ENCODE peak calls at places on chromosomes 16 and 17, in seven cellular contexts. U is gastrocnemius medialis, I is tibial artery, H is body of pancreas, V is A549, F is keratinocyte, M is right lobe of liver. D is an unnamed sample.

GRCh38 chr17:66777689-66778225 is 57.2 kb upstream of the CACNG5 start:
- DNase-seq in H (no peak), I (no peak), M (no peak), U (no peak), F (no peak), V (no peak), D (no peak)

GRCh38 chr17:43849116-43849515 is 2.1 kb downstream of the CD300LG start:
- DNase-seq in I (no peak), F (no peak), H (no peak), U (no peak), V (no peak), M (no peak), D (no peak)

GRCh38 chr16:27588052-27588451 is 38.1 kb downstream of the KATNIP start:
- DNase-seq in U (no peak), V (no peak), F (no peak), H (no peak), M (no peak), I (no peak), D (no peak)

GRCh38 chr16:48014349-48015135 is 141.3 kb downstream of the ABCC12 start:
- DNase-seq in F (peak), U (no peak), M (no peak), H (no peak), I (no peak), V (peak), D (no peak)

GRCh38 chr16:68069511-68070248 is 15.5 kb upstream of the NFATC3 start:
- DNase-seq in F (no peak), M (peak), V (no peak), I (no peak), H (peak), U (peak), D (peak)

GRCh38 chr17:45316271-45317112 is at the start of gene MAP3K14:
- DNase-seq in F (no peak), M (peak), V (no peak), H (peak), I (peak), U (peak), D (peak)

GRCh38 chr17:11535231-11535630 is 63.0 kb upstream of the DNAH9 start:
- DNase-seq in U (no peak), I (no peak), F (no peak), M (no peak), H (no peak), V (no peak), D (no peak)

GRCh38 chr17:49707246-49707607 is 537 bp downstream of the SLC35B1 start:
- DNase-seq in H (no peak), U (no peak), F (no peak), V (peak), I (no peak), M (no peak), D (peak)

GRCh38 chr16:88747588-88748301 is 37.3 kb downstream of the PIEZO1 start:
- DNase-seq in I (no peak), M (peak), U (no peak), F (no peak), H (no peak), V (peak), D (no peak)

GRCh38 chr17:52827526-52827925 is 669.0 kb upstream of the CA10 start:
- DNase-seq in M (peak), U (no peak), V (no peak), I (no peak), F (no peak), H (no peak), D (no peak)

GRCh38 chr16:29972992-29973383 is 680 bp upstream of the TAOK2 start:
- DNase-seq in U (no peak), F (no peak), H (no peak), M (no peak), I (no peak), V (no peak), D (no peak)

GRCh38 chr16:17977260-17977659 is 359.3 kb downstream of the NPIPA8 start:
- DNase-seq in I (no peak), V (no peak), F (no peak), H (no peak), M (no peak), U (no peak), D (no peak)

GRCh38 chr16:56912746-56913703 is 18.9 kb upstream of the HERPUD1 start:
- DNase-seq in H (no peak), F (no peak), I (no peak), V (no peak), U (no peak), M (no peak), D (no peak)

GRCh38 chr17:77115510-77115909 is 25.3 kb upstream of the SEC14L1 start:
- DNase-seq in U (no peak), M (no peak), I (no peak), F (no peak), H (no peak), V (no peak), D (no peak)
- H3K27ac ChIP-seq in U (peak), M (peak), I (peak), F (no peak), H (peak), V (no peak), D (no peak)

DNA sequence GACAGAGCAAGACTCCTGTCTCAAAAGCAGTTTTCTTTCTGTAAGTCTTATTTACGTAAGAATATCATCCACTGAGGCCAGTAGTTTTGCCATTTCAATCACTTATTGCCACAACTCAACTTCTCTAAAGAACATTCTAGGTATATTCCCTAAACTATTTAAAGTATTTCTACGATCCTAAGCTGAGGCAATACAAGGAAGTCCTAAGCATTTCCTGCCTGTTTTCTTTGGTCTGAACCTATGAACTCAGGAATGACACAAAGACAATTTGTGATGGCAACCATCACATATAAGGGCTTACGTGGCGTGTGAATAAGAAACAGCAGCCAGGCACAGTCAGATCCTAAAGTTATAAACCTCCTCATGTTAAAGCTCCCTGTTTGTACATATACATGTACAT is 14.2 kb downstream of the USP36 start:
- DNase-seq in H (no peak), V (no peak), U (no peak), M (no peak), F (no peak), I (no peak), D (no peak)
- H3K27ac ChIP-seq in H (no peak), V (no peak), U (no peak), M (no peak), F (no peak), I (no peak), D (no peak)

GRCh38 chr16:24976061-24976779 is 38.9 kb downstream of the ARHGAP17 start:
- DNase-seq in U (no peak), H (no peak), M (no peak), V (no peak), F (no peak), I (no peak), D (no peak)
- H3K27ac ChIP-seq in U (peak), H (no peak), M (no peak), V (peak), F (no peak), I (peak), D (no peak)

GRCh38 chr17:42674755-42675347 is 1.9 kb downstream of the PLEKHH3 start:
- DNase-seq in H (peak), I (no peak), U (no peak), V (no peak), M (no peak), F (no peak), D (no peak)
- H3K27ac ChIP-seq in H (peak), I (peak), U (peak), V (peak), M (peak), F (no peak), D (no peak)

DNA sequence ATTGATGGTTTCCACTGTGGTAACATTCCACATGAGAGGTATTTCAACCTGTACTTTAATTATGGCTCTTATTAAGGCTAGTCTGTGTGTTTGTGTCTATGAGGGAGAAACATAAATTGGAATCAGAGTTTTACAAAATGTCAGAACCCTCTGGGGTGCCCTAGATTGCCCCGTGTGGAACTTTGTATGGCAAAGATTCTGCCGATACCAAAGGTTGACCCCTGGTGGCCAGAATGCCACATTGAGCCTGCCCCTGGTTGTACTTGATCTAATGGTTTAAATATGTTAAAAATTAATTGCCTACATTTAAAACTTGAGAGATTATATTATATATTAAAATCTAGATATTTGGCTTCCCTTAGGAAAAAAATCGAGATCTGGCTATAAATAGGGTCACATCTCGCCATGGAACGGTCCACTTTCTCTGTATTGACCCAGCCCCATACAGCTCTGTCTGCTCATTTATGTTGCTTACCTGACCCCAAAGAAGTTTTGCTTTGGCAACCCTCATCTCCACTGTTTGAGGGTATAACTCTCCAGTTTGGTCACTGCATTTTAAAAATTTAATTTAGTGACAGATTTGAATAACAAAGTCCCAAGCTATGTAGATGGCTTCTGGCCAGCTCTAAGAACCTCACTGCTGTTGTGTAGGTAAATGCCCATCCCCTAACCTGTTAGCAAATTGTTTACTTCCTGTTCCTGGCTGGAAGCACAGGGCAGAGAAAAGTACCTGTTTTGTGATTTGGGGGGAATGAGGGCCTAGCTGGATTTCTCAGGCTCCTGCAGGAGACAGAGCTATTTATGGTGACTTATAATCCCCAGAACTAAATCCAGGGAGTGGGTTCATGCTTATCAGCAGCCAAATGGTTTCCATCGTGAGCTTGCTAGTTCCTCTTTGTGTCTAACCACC is 95.0 kb downstream of the PLCG2 start:
- DNase-seq in I (peak), M (no peak), F (no peak), U (no peak), H (peak), V (peak), D (peak)
- H3K27ac ChIP-seq in I (no peak), M (no peak), F (no peak), U (no peak), H (peak), V (no peak), D (no peak)

DNA sequence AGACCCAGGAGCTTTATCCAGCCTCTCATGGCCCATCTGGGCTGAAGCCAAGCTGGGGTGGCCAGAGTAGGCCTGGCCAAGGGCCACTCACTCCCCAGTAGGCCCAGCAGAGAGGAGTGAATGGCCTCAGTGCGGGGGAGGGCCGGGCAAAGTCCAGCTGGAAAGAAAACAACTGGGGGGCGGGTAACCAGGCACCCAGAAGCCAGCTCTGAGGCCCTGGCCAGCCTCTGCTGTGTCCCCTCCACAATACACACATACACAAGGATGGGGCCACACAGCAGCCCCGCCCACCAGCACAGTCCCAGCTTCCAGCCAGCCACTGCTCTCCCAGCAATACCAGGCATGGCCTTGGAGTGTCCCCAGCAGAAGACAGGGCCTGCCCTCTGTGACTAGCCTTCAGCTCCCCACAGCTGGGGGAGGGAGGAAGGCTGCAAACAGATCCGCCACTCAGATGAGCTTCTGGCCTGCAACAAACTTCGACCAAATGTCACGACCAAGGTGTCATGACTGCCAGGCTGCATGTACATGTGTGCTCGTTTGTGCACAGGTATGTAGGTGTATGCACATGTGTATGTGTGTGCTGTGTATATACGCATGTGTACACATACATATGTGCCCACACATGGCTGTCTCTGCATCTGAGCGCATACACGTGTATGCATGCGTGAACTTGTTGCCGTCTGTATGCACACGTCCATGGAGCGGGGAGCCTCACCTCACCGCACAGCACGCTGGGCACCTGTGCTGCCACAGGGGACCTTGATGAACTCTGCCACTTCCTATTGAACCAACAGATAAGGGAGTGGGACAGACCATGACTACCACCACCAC is 5.0 kb downstream of the CARHSP1 start:
- DNase-seq in V (no peak), M (peak), U (no peak), I (no peak), H (peak), F (no peak), D (no peak)
- H3K27ac ChIP-seq in V (peak), M (peak), U (peak), I (peak), H (peak), F (peak), D (no peak)